ENCODE peak calls at places on chromosomes 7 and 10, in nine cellular contexts. V, U, Y, S, C, X, E, F and D are unnamed samples.

GRCh38 chr10:69124558-69125121 is 662 bp downstream of the VPS26A start:
- DNase-seq in E (peak; percentile 72), X (peak; percentile 51), Y (no peak), F (peak; percentile 61), S (peak; percentile 64), U (no peak), V (peak; percentile 89), C (peak; percentile 33), D (peak; percentile 12)

GRCh38 chr10:63711866-63712716 is 190.9 kb downstream of the REEP3 start:
- DNase-seq in E (peak; percentile 95), V (no peak), C (peak; percentile 97), X (peak; percentile 100), F (peak; percentile 94), U (peak; percentile 94), Y (no peak), S (peak; percentile 97), D (no peak)

GRCh38 chr7:108093903-108094302 is 36.3 kb downstream of the LAMB4 start:
- DNase-seq in X (no peak), C (no peak), E (no peak), U (no peak), V (no peak), F (no peak), S (peak; percentile 23), Y (no peak), D (no peak)

GRCh38 chr7:27611043-27611442 is 51.6 kb downstream of the HIBADH start:
- DNase-seq in F (no peak), C (no peak), U (no peak), X (no peak), E (no peak), S (peak; percentile 41), V (no peak), Y (no peak), D (no peak)

GRCh38 chr7:97495487-97495886 is 236.4 kb upstream of the TAC1 start:
- DNase-seq in U (no peak), X (no peak), F (no peak), C (no peak), E (no peak), S (no peak), Y (no peak), V (no peak), D (no peak)

GRCh38 chr10:91287276-91287675 is 66.8 kb downstream of the PCGF5 start:
- DNase-seq in S (no peak), E (no peak), C (peak; percentile 46), X (no peak), F (no peak), U (no peak), V (no peak), Y (no peak), D (no peak)

GRCh38 chr10:76954838-76955237 is 682.8 kb downstream of the KCNMA1 start:
- DNase-seq in C (no peak), S (no peak), X (no peak), Y (no peak), V (no peak), U (no peak), E (no peak), F (no peak), D (no peak)

GRCh38 chr10:69994262-69994661 is 58.4 kb upstream of the MACROH2A2 start:
- DNase-seq in Y (no peak), F (no peak), E (peak; percentile 12), U (no peak), S (peak; percentile 59), C (peak; percentile 49), V (peak; percentile 68), X (peak; percentile 25), D (peak; percentile 22)

GRCh38 chr7:127953423-127953822 is 77.8 kb downstream of the LRRC4 start:
- DNase-seq in C (no peak), V (no peak), F (no peak), E (no peak), U (no peak), S (no peak), X (no peak), Y (no peak), D (no peak)

GRCh38 chr7:87151002-87151505 is 1.2 kb upstream of the DMTF1 start:
- DNase-seq in V (no peak), F (no peak), E (no peak), U (no peak), C (no peak), Y (no peak), X (no peak), S (no peak), D (no peak)

GRCh38 chr7:15326044-15326644 is 235.7 kb downstream of the AGMO start:
- DNase-seq in E (no peak), X (no peak), V (peak; percentile 44), C (no peak), S (peak; percentile 35), Y (no peak), U (no peak), F (no peak), D (no peak)

GRCh38 chr7:33563010-33563409 is 342.3 kb upstream of the BMPER start:
- DNase-seq in C (no peak), U (no peak), S (no peak), X (no peak), E (no peak), F (no peak), V (no peak), Y (no peak), D (no peak)

DNA sequence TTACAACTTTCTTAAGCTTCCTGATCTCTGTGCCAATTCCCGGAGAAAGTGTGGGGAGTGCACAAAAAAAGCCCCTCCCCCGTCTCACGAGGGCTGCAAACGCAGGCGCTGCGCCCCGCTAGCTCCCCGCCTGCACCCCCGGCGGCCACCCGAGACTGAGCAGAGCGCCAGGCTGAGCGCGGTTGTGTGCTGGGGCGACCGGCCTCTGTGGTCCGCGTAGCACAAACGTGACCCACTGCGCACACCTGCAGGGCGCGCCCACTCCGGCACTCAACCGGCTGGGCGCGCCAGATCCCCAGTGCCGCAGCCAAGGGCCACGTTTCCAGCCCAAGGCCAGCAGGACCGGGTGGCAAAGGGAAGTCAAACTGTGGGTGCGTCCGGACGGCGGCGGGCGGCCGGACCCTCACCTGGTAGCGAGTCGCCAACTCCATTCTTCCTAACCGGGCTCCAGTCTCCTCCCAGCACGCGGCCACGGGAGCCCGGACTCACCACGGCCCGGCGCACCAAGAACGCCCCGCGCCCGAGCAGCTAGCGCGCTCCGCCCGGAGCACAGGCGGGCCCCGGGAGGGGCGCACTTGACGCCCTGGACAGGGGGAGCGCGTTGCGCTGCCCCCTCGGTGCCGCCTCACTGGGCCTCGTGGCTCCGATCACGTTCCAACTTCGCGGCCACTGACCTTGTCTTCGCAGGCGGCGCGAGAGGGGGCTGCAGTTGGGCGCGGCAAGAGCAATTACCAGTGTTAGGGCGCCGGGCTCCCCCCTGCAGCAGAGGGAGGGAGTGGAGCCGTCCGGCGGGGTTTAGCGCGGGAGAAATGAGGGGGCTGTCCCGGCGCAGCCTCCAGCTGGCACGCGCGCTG is at the start of gene CDCA7L:
- DNase-seq in X (peak; percentile 86), U (peak; percentile 88), E (peak; percentile 81), F (peak; percentile 81), V (peak; percentile 92), Y (peak; percentile 32), C (no peak), S (peak; percentile 63), D (peak; percentile 75)
- TF ChIP-seq POLR2A in X (peak; percentile 69), U (no peak), E (peak; percentile 84), F (peak; percentile 35), V (peak; percentile 95), Y (peak; percentile 93), C (no peak), S (peak; percentile 59), D (peak; percentile 75)

DNA sequence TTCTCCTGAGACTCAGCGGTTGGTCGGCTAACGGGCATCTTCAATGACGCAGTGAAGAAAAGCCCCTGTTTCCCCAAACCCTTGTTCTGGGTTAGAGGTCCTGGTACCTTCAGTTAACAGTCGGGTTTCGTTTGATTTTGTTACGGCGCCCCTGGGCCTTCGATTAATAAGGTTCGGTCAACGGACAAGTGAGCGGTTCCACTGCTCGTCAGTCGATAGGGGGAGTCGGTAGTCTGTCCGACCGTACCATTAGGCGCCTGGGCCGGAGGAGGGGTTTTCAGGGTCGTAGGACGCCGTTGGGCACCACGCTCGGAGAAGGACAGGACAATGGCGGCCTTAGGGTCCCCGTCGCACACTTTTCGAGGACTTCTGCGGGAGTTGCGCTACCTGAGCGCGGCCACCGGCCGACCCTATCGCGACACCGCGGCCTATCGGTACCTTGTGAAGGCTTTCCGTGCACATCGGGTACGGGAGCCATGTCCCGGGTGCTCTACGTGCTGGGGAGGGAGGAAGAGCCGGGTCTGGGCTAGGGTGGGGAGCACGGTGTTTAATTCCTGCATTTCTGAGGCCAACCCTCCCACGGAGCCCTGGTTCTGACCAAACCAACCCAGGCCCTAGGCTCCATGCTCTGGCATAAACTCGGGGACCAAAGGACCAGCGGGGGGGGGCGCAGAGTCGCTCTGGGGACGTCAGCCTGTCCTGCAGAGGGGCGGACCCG is at the start of gene FMC1:
- DNase-seq in E (peak; percentile 94), V (peak; percentile 98), U (peak; percentile 98), Y (peak; percentile 74), X (peak; percentile 95), C (peak; percentile 96), S (peak; percentile 94), F (peak; percentile 91), D (peak; percentile 47)
- TF ChIP-seq POLR2A in E (peak; percentile 79), V (peak; percentile 82), U (peak; percentile 26), Y (peak; percentile 86), X (peak; percentile 82), C (peak; percentile 88), S (peak; percentile 71), F (peak; percentile 48), D (peak; percentile 21)

DNA sequence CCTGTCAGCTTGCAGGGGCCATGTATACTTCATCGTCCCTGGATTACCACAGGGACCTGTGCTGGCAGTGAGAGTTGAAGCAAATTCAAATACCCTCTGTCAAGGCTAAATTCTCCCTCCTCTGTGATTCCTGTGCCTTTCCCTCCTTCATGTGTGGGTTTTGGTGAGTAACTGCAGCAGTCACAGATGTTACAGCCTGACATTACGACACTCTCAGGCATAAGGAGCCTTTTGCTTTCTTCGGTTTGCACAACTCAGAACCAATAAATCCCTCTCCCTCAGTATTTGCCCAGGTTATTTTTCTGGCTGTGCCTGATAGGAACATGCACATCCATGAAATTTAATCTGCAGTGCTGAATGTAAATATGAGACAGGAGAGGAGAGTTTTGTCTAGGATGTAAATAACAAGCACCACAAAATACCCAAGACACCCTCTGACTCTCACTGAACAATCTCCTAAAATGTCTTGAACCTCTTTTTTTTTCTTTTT is 997.2 kb upstream of the GHITM start:
- DNase-seq in E (no peak), X (no peak), C (no peak), Y (no peak), V (peak; percentile 5), F (no peak), S (no peak), U (no peak), D (no peak)
- TF ChIP-seq POLR2A in E (no peak), X (no peak), C (no peak), Y (no peak), V (no peak), F (no peak), S (no peak), U (no peak), D (no peak)

DNA sequence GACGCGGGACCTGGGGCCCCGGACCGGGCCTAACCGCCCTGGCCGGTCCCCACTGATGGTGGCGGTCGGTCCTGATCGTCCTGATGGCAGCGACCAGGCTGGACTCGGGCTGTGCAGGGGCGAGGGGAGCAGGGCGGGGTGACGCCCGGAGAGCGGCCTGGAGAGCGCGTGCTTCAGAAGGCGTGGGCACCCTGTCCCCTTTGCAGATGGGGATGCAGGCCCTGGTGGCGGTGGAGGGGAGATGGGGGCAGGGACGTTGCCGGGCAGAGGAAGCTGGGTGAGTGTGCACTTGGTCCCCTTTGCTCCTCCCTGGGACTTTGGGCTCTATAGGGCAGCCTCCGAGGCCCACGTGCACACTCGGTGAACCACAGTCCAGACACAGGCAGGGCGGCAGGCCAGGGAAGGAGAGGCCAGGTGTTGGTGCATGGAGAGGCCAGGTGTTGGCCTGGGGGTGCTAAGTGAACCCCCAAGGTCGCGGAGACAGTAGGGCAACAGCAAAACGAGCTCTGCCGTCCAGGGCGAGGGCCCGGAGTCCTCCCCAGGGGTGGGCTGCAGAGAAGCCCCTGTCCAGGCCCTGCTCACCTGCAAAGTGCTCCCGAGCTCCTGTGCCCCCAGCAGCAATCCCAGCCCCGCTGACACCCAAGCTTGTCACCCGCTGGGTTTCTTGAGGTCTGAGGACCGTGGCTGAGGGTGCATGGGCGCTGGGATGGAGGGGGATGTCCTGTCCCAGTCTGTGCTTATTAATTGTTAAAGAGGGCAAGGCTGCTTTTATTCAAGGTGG is 42.3 kb upstream of the FAM20C start:
- DNase-seq in X (peak; percentile 35), Y (no peak), F (peak; percentile 88), V (peak; percentile 84), C (peak; percentile 44), U (peak; percentile 83), E (peak; percentile 52), S (no peak), D (no peak)
- TF ChIP-seq POLR2A in X (no peak), Y (peak; percentile 55), F (peak; percentile 32), V (no peak), C (no peak), U (no peak), E (no peak), S (no peak), D (no peak)